ENCODE peak calls at places on chromosomes 13 and 19, in ten cellular contexts. T, X, N, M, J, B, A, C, O and K are unnamed samples.

GRCh38 chr19:58328999-58329398 is 2.2 kb downstream of the ZSCAN22 start:
- DNase-seq in N (no peak), J (no peak), X (peak), M (peak), C (peak), A (no peak), O (no peak), B (no peak), T (no peak), K (no peak)

GRCh38 chr19:17153996-17154395 is 61.2 kb upstream of the USE1 start:
- DNase-seq in N (no peak), A (no peak), M (no peak), X (no peak), J (no peak), B (no peak), C (no peak), O (no peak), T (no peak), K (no peak)

GRCh38 chr19:22601906-22602630 is 32.1 kb upstream of the ZNF492 start:
- DNase-seq in N (no peak), A (no peak), J (no peak), T (no peak), M (no peak), X (no peak), C (no peak), O (no peak), B (peak), K (no peak)

GRCh38 chr19:9793051-9793591 is 24.6 kb upstream of the ZNF846 start:
- DNase-seq in T (no peak), N (no peak), B (no peak), C (peak), X (peak), M (peak), O (peak), A (peak), J (peak), K (no peak)

GRCh38 chr19:15300533-15301194 is 31.7 kb downstream of the BRD4 start:
- DNase-seq in X (no peak), N (no peak), A (peak), T (no peak), M (peak), C (peak), J (no peak), O (peak), B (no peak), K (no peak)

GRCh38 chr19:32404213-32404938 is 1.2 kb upstream of the DPY19L3 start:
- DNase-seq in A (no peak), T (no peak), O (no peak), X (no peak), B (no peak), M (no peak), J (no peak), N (no peak), C (no peak), K (no peak)

GRCh38 chr13:98265669-98266551 is 88.8 kb upstream of the RNF113B start:
- DNase-seq in B (no peak), J (peak), X (no peak), T (no peak), N (no peak), C (no peak), O (peak), M (no peak), A (no peak), K (no peak)

GRCh38 chr13:68099616-68100015 is 869.5 kb upstream of the PCDH9 start:
- DNase-seq in T (no peak), X (no peak), O (no peak), B (no peak), N (no peak), M (no peak), A (no peak), J (peak), C (no peak), K (no peak)

GRCh38 chr19:55691561-55692481 is 16.8 kb downstream of the EPN1 start:
- DNase-seq in T (no peak), X (peak), J (no peak), B (no peak), C (no peak), M (no peak), A (no peak), O (no peak), N (no peak), K (no peak)

GRCh38 chr13:39581177-39581576 is 21.8 kb downstream of the LHFPL6 start:
- DNase-seq in O (no peak), A (no peak), N (no peak), T (no peak), C (no peak), M (no peak), J (no peak), B (no peak), X (no peak), K (no peak)

GRCh38 chr13:46753917-46754316 is 43.0 kb downstream of the ESD start:
- DNase-seq in A (no peak), B (no peak), N (no peak), J (no peak), X (no peak), T (no peak), O (no peak), M (no peak), C (no peak), K (no peak)

GRCh38 chr19:16922949-16923348 is 34.1 kb downstream of the F2RL3 start:
- DNase-seq in A (no peak), X (peak), T (no peak), C (no peak), B (no peak), J (no peak), O (no peak), N (no peak), M (no peak), K (no peak)

GRCh38 chr13:78060966-78061365 is 142.3 kb upstream of the EDNRB start:
- DNase-seq in C (no peak), T (no peak), M (no peak), B (no peak), J (no peak), O (no peak), X (no peak), A (no peak), N (no peak), K (no peak)

GRCh38 chr13:41610426-41610825 is 153.1 kb downstream of the RGCC start:
- DNase-seq in X (no peak), O (peak), T (peak), J (no peak), M (no peak), B (no peak), A (peak), C (no peak), N (peak), K (no peak)

GRCh38 chr13:51635137-51635878 is 51.0 kb downstream of the WDFY2 start:
- DNase-seq in B (no peak), M (no peak), N (no peak), J (no peak), O (no peak), C (no peak), T (no peak), X (no peak), A (no peak), K (no peak)